ENCODE peak calls at places on chromosomes 7 and 10, in five cellular contexts. U is stimulated activated CD4-positive, alpha-beta T cell treated with anti-CD3 and anti-CD28 coated beads, TNF-alpha, amount 100 ng/mL, for 24 hours; O is HCT116; Q is activated CD4-positive, alpha-beta T cell treated with anti-CD3 and anti-CD28 coated beads for 24 hours; Y is T-helper 2 cell. R is an unnamed sample.

GRCh38 chr10:100006241-100006886 is 3.4 kb downstream of the DNMBP start:
- DNase-seq in U (no peak), O (peak; percentile 96), Q (no peak), Y (no peak), R (peak; percentile 85)

GRCh38 chr10:78312197-78313046 is 278.8 kb downstream of the RPS24 start:
- DNase-seq in U (no peak), O (no peak), Q (no peak), Y (no peak), R (no peak)

GRCh38 chr7:131625817-131626372 is 69.5 kb upstream of the PODXL start:
- DNase-seq in U (no peak), O (peak; percentile 6), Q (no peak), Y (no peak), R (peak; percentile 87)

GRCh38 chr7:80088705-80089104 is 45.9 kb upstream of the GNAI1 start:
- DNase-seq in U (no peak), O (no peak), Q (no peak), Y (no peak), R (no peak)

GRCh38 chr7:901388-902154 is 25.2 kb downstream of the GET4 start:
- DNase-seq in U (no peak), O (peak; percentile 76), Q (no peak), Y (no peak), R (peak; percentile 79)

GRCh38 chr10:114724295-114724694 is 66.2 kb upstream of the ABLIM1 start:
- DNase-seq in U (no peak), O (no peak), Q (no peak), Y (no peak), R (peak; percentile 34)

GRCh38 chr10:86905429-86905828 is 52.0 kb downstream of the MMRN2 start:
- DNase-seq in U (no peak), O (no peak), Q (no peak), Y (no peak), R (no peak)

GRCh38 chr7:146772581-146772980 is 656.0 kb downstream of the CNTNAP2 start:
- DNase-seq in U (no peak), O (no peak), Q (no peak), Y (no peak), R (no peak)

GRCh38 chr10:42961776-42962119 is 115.1 kb upstream of the RET start:
- DNase-seq in U (no peak), O (no peak), Q (no peak), Y (no peak), R (no peak)

GRCh38 chr7:129222064-129222463 is 2.8 kb upstream of the AHCYL2 start:
- DNase-seq in U (no peak), O (no peak), Q (no peak), Y (no peak), R (no peak)

GRCh38 chr7:7969306-7970112 is 913 bp downstream of the GLCCI1 start:
- DNase-seq in U (peak; percentile 22), O (no peak), Q (no peak), Y (peak; percentile 72), R (peak; percentile 20)

GRCh38 chr10:22655312-22655973 is 58.9 kb downstream of the PIP4K2A start:
- DNase-seq in U (no peak), O (no peak), Q (no peak), Y (peak; percentile 91), R (peak; percentile 14)

GRCh38 chr7:20831451-20831850 is 44.8 kb upstream of the SP8 start:
- DNase-seq in U (no peak), O (no peak), Q (no peak), Y (no peak), R (no peak)

GRCh38 chr10:59954296-59954695 is 47.9 kb upstream of the CCDC6 start:
- DNase-seq in U (no peak), O (no peak), Q (no peak), Y (no peak), R (no peak)

GRCh38 chr10:95815701-95816100 is 59.7 kb downstream of the ENTPD1 start:
- DNase-seq in U (no peak), O (no peak), Q (no peak), Y (no peak), R (no peak)

GRCh38 chr10:128631801-128632241 is 505.6 kb upstream of the MKI67 start:
- DNase-seq in U (no peak), O (peak; percentile 35), Q (no peak), Y (peak; percentile 13), R (no peak)

GRCh38 chr10:60518745-60519144 is 129.1 kb upstream of the ANK3 start:
- DNase-seq in U (no peak), O (no peak), Q (no peak), Y (no peak), R (no peak)

GRCh38 chr7:130420943-130421578 is 19.8 kb downstream of the CEP41 start:
- DNase-seq in U (no peak), O (no peak), Q (no peak), Y (no peak), R (no peak)

GRCh38 chr10:14548474-14548873 is 217.8 kb upstream of the FRMD4A start:
- DNase-seq in U (no peak), O (no peak), Q (no peak), Y (no peak), R (no peak)

GRCh38 chr10:52115823-52116222 is 198.3 kb upstream of the DKK1 start:
- DNase-seq in U (no peak), O (no peak), Q (no peak), Y (peak; percentile 1), R (peak; percentile 25)

GRCh38 chr10:112375721-112376577 is 2.0 kb downstream of the ACSL5 start:
- DNase-seq in U (no peak), O (no peak), Q (no peak), Y (peak; percentile 79), R (no peak)

GRCh38 chr10:98416589-98416988 is 1.6 kb upstream of the PYROXD2 start:
- DNase-seq in U (no peak), O (no peak), Q (no peak), Y (no peak), R (no peak)

GRCh38 chr7:51450541-51450940 is 133.9 kb upstream of the COBL start:
- DNase-seq in U (no peak), O (no peak), Q (no peak), Y (no peak), R (no peak)

GRCh38 chr10:103353281-103353680 is 2.3 kb upstream of the PCGF6 start:
- DNase-seq in U (no peak), O (no peak), Q (no peak), Y (peak; percentile 12), R (no peak)

GRCh38 chr7:73822319-73823173 is 8.2 kb upstream of the CLDN4 start:
- DNase-seq in U (no peak), O (peak; percentile 93), Q (no peak), Y (no peak), R (peak; percentile 91)

GRCh38 chr10:50224330-50224952 is 26.9 kb downstream of the ASAH2 start:
- DNase-seq in U (peak; percentile 1), O (peak; percentile 65), Q (peak; percentile 1), Y (peak; percentile 60), R (peak; percentile 72)

GRCh38 chr10:79148452-79149344 is 79.9 kb downstream of the ZMIZ1 start:
- DNase-seq in U (no peak), O (no peak), Q (no peak), Y (no peak), R (no peak)

GRCh38 chr7:129958643-129959479 is 6.1 kb upstream of the UBE2H start:
- DNase-seq in U (no peak), O (peak; percentile 69), Q (no peak), Y (no peak), R (peak; percentile 90)

GRCh38 chr10:30365278-30365677 is 16.2 kb upstream of the MTPAP start:
- DNase-seq in U (no peak), O (peak; percentile 40), Q (no peak), Y (no peak), R (peak; percentile 21)

GRCh38 chr10:4519691-4520402 is 306.2 kb upstream of the AKR1E2 start:
- DNase-seq in U (no peak), O (no peak), Q (no peak), Y (no peak), R (peak; percentile 25)

GRCh38 chr10:34960983-34961382 is 129.2 kb downstream of the CUL2 start:
- DNase-seq in U (no peak), O (no peak), Q (no peak), Y (no peak), R (peak; percentile 46)

GRCh38 chr7:85567983-85568382 is 381.1 kb upstream of the SEMA3D start:
- DNase-seq in U (no peak), O (no peak), Q (no peak), Y (no peak), R (no peak)

R was measured in A549.